ENCODE peak calls at places on chromosomes 5 and 9, in nine cellular contexts. G is lung, Z is GM13977, P is fibroblast of mammary gland, M is lower lobe of right lung, L is tibial artery, V is uterus, E is endothelial cell of umbilical vein, K is GM10248. N is an unnamed sample.

GRCh38 chr5:664994-665360 is 28.2 kb downstream of the TPPP start:
- DNase-seq in G (no peak), Z (no peak), P (no peak), M (peak; percentile 38), L (no peak), V (no peak), E (no peak), K (no peak), N (no peak)

GRCh38 chr9:114898741-114899140 is 31.6 kb downstream of the TNFSF8 start:
- DNase-seq in G (no peak), Z (no peak), P (no peak), M (peak; percentile 67), L (peak; percentile 59), V (no peak), E (peak; percentile 81), K (peak; percentile 28), N (peak; percentile 66)

GRCh38 chr9:35726876-35727438 is 5.0 kb downstream of the TLN1 start:
- DNase-seq in G (no peak), Z (no peak), P (peak; percentile 30), M (peak; percentile 68), L (peak; percentile 59), V (no peak), E (peak; percentile 72), K (no peak), N (no peak)

GRCh38 chr5:67233075-67233474 is 36.5 kb upstream of the CD180 start:
- DNase-seq in G (no peak), Z (no peak), P (peak; percentile 75), M (no peak), L (no peak), V (no peak), E (no peak), K (no peak), N (no peak)

GRCh38 chr9:127844821-127845359 is 9.6 kb downstream of the ENG start:
- DNase-seq in G (no peak), Z (no peak), P (peak; percentile 32), M (no peak), L (no peak), V (no peak), E (peak; percentile 77), K (no peak), N (no peak)

GRCh38 chr9:117305454-117305853 is 109.4 kb downstream of the ASTN2 start:
- DNase-seq in G (no peak), Z (no peak), P (no peak), M (no peak), L (no peak), V (no peak), E (no peak), K (no peak), N (no peak)

GRCh38 chr9:27349681-27350080 is 52.7 kb upstream of the EQTN start:
- DNase-seq in G (no peak), Z (no peak), P (no peak), M (no peak), L (no peak), V (no peak), E (no peak), K (no peak), N (no peak)

GRCh38 chr5:93800988-93801811 is 59.8 kb upstream of the POU5F2 start:
- DNase-seq in G (peak; percentile 31), Z (peak; percentile 11), P (peak; percentile 66), M (no peak), L (no peak), V (no peak), E (peak; percentile 68), K (peak; percentile 17), N (no peak)

GRCh38 chr9:16627967-16628366 is 242.5 kb downstream of the BNC2 start:
- DNase-seq in G (peak; percentile 32), Z (no peak), P (peak; percentile 100), M (no peak), L (peak; percentile 53), V (no peak), E (peak; percentile 92), K (no peak), N (no peak)

GRCh38 chr5:27325513-27325912 is 287.1 kb upstream of the CDH9 start:
- DNase-seq in G (no peak), Z (no peak), P (peak; percentile 13), M (no peak), L (no peak), V (no peak), E (no peak), K (no peak), N (no peak)

GRCh38 chr5:154312571-154312970 is 122.0 kb downstream of the GALNT10 start:
- DNase-seq in G (no peak), Z (no peak), P (no peak), M (no peak), L (no peak), V (no peak), E (peak; percentile 63), K (no peak), N (no peak)

GRCh38 chr5:54620583-54620933 is 103.0 kb downstream of the SNX18 start:
- DNase-seq in G (no peak), Z (no peak), P (no peak), M (no peak), L (no peak), V (no peak), E (no peak), K (no peak), N (no peak)

GRCh38 chr5:73448072-73448432 is 525 bp downstream of the FOXD1 start:
- DNase-seq in G (no peak), Z (no peak), P (no peak), M (no peak), L (no peak), V (peak; percentile 14), E (no peak), K (no peak), N (no peak)

GRCh38 chr5:73450041-73450598 is 1.5 kb upstream of the FOXD1 start:
- DNase-seq in G (no peak), Z (no peak), P (no peak), M (no peak), L (no peak), V (no peak), E (peak; percentile 28), K (no peak), N (no peak)

GRCh38 chr5:73446631-73447233 is 1.8 kb downstream of the FOXD1 start:
- DNase-seq in G (no peak), Z (no peak), P (no peak), M (no peak), L (no peak), V (no peak), E (no peak), K (no peak), N (no peak)

GRCh38 chr5:73447234-73448071 is 1.1 kb downstream of the FOXD1 start:
- DNase-seq in G (no peak), Z (peak; percentile 39), P (peak; percentile 58), M (peak; percentile 50), L (no peak), V (peak; percentile 31), E (peak; percentile 41), K (no peak), N (peak; percentile 57)

GRCh38 chr5:73448451-73449136 is at the start of gene FOXD1:
- DNase-seq in G (no peak), Z (peak; percentile 58), P (peak; percentile 82), M (peak; percentile 53), L (peak; percentile 75), V (peak; percentile 34), E (peak; percentile 66), K (peak; percentile 41), N (peak; percentile 52)
- TF ChIP-seq CTCF in G (no peak), Z (no peak), P (no peak), M (no peak), L (no peak), V (no peak), E (no peak), K (no peak), N (no peak)

DNA sequence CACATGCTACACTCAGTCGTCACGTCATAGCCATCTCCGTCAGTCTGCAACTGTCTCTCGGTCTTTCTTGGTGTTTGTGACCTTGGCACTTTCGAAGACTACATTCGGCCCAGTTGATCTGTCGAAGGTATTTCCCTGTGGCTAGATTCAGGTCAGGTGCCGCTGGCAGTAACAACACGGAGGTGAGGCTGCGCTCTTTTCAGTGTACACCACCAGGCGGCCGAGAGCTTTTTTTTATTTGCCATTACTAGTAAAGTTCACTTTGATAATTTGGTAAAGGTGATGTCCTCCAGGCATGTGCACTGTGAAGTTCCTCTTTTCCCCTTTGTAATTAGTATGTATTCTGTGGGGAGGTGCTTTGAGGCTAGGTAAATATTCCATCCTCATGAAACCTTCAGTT is 49.7 kb downstream of the RNF130 start:
- DNase-seq in G (no peak), Z (no peak), P (no peak), M (no peak), L (no peak), V (no peak), E (no peak), K (no peak), N (no peak)
- TF ChIP-seq CTCF in G (no peak), Z (no peak), P (no peak), M (no peak), L (no peak), V (no peak), E (no peak), K (no peak), N (no peak)

GRCh38 chr5:132464155-132464939 is 26.2 kb downstream of the IRF1 start:
- DNase-seq in G (no peak), Z (no peak), P (no peak), M (no peak), L (peak; percentile 18), V (peak; percentile 13), E (peak; percentile 43), K (no peak), N (no peak)
- TF ChIP-seq CTCF in G (no peak), Z (no peak), P (peak; percentile 13), M (peak; percentile 35), L (no peak), V (no peak), E (peak; percentile 7), K (no peak), N (no peak)

DNA sequence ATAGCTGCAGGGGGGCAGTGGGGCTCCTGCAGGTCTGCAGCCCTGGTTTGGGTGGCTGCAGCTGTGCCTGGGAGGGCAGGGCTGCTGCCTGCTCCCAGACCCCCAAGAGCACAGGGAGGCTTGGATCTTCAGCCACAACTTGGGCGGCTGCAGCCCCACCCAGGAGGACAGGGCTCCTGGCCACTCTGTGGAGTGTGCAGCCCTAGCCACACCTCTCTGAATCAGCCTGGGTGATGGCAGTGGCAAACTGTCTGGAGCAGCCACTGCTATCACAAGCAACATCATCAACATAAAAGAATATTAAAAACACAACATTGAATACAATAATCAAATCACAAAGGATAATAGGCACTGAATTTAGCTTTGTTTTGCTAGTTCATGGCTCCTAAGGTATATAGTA is 164.9 kb upstream of the SLC27A6 start:
- DNase-seq in G (no peak), Z (no peak), P (no peak), M (no peak), L (no peak), V (no peak), E (no peak), K (no peak), N (no peak)
- TF ChIP-seq CTCF in G (no peak), Z (no peak), P (no peak), M (no peak), L (no peak), V (no peak), E (no peak), K (no peak), N (no peak)

GRCh38 chr9:107155244-107155817 is 127.7 kb upstream of the RAD23B start:
- DNase-seq in G (no peak), Z (no peak), P (no peak), M (no peak), L (no peak), V (no peak), E (no peak), K (no peak), N (no peak)
- TF ChIP-seq CTCF in G (no peak), Z (no peak), P (peak; percentile 31), M (no peak), L (no peak), V (no peak), E (no peak), K (no peak), N (no peak)

GRCh38 chr9:25003686-25004085 is 458.0 kb upstream of the IZUMO3 start:
- DNase-seq in G (no peak), Z (peak; percentile 7), P (no peak), M (no peak), L (no peak), V (peak; percentile 3), E (no peak), K (no peak), N (no peak)
- TF ChIP-seq CTCF in G (no peak), Z (peak; percentile 40), P (no peak), M (no peak), L (no peak), V (no peak), E (no peak), K (no peak), N (no peak)

N was measured in CD14-positive monocyte.